ENCODE peak calls at places on chromosome 5, in nine cellular contexts. N is right lobe of liver, U is breast epithelium, X is tibial nerve, H is A549, D is uterus, B is H1, C is ovary, Z is vagina. G is an unnamed sample. For H3K4me1, the result is how much of the 10 kb centered on the place peaks cover.

GRCh38 chr5:16894236-16895057 is 41.6 kb downstream of the MYO10 start:
- DNase-seq in Z (no peak), H (peak), U (peak), D (no peak), B (no peak), C (no peak), N (no peak), X (no peak), G (no peak)

GRCh38 chr5:9838906-9839305 is 208.8 kb upstream of the TAS2R1 start:
- DNase-seq in N (no peak), H (no peak), B (no peak), Z (no peak), U (no peak), X (no peak), D (no peak), C (no peak), G (no peak)

GRCh38 chr5:82885657-82886389 is 191.4 kb downstream of the TMEM167A start:
- DNase-seq in U (no peak), N (no peak), X (no peak), Z (no peak), C (no peak), H (peak), D (no peak), B (no peak), G (no peak)

GRCh38 chr5:56278267-56278826 is 45.2 kb upstream of the ANKRD55 start:
- DNase-seq in N (no peak), H (no peak), X (no peak), C (no peak), U (no peak), B (no peak), Z (no peak), D (no peak), G (no peak)

GRCh38 chr5:62494772-62495171 is 82.2 kb downstream of the IPO11 start:
- DNase-seq in X (no peak), D (no peak), Z (no peak), C (no peak), U (no peak), B (no peak), N (no peak), H (no peak), G (no peak)

GRCh38 chr5:135645336-135645735 is 66.5 kb upstream of the CXCL14 start:
- DNase-seq in B (no peak), D (no peak), N (no peak), Z (no peak), X (peak), U (no peak), C (no peak), H (no peak), G (no peak)

GRCh38 chr5:54229041-54229780 is 81.2 kb downstream of the ARL15 start:
- DNase-seq in H (peak), D (peak), B (no peak), X (peak), U (peak), Z (no peak), N (peak), C (peak), G (peak)

GRCh38 chr5:181052526-181052927 is 12.5 kb downstream of the BTNL9 start:
- DNase-seq in D (no peak), C (peak), X (no peak), U (no peak), N (no peak), Z (no peak), B (no peak), H (no peak), G (no peak)

GRCh38 chr5:120538149-120538548 is 74.0 kb downstream of the PRR16 start:
- DNase-seq in X (no peak), B (no peak), N (no peak), D (no peak), H (no peak), Z (no peak), C (no peak), U (no peak), G (no peak)

GRCh38 chr5:39219433-39219832 is at the start of gene FYB1:
- DNase-seq in X (peak), D (peak), B (no peak), N (no peak), H (no peak), U (no peak), C (no peak), Z (no peak), G (peak)

GRCh38 chr5:54959673-54960418 is 25.5 kb downstream of the ESM1 start:
- DNase-seq in B (peak), D (no peak), H (no peak), C (no peak), U (no peak), N (no peak), X (no peak), Z (no peak), G (no peak)

GRCh38 chr5:96347502-96348292 is 85.4 kb downstream of the PCSK1 start:
- DNase-seq in N (no peak), U (no peak), D (no peak), H (no peak), C (no peak), X (no peak), Z (no peak), B (no peak), G (no peak)

GRCh38 chr5:21823588-21823987 is 1029.6 kb downstream of the CDH12 start:
- DNase-seq in D (no peak), H (no peak), B (no peak), X (no peak), Z (no peak), C (no peak), U (no peak), N (no peak), G (no peak)

GRCh38 chr5:103177543-103177942 is 57.4 kb downstream of the PPIP5K2 start:
- DNase-seq in D (no peak), B (no peak), Z (no peak), X (no peak), C (no peak), U (no peak), N (no peak), H (no peak), G (no peak)

GRCh38 chr5:19767987-19768386 is 220.0 kb downstream of the CDH18 start:
- DNase-seq in Z (no peak), N (no peak), B (no peak), X (no peak), C (no peak), U (no peak), H (no peak), D (no peak), G (no peak)

GRCh38 chr5:78907255-78907886 is 77.7 kb downstream of the ARSB start:
- DNase-seq in D (peak), B (no peak), U (no peak), H (no peak), X (peak), Z (no peak), N (no peak), C (peak), G (no peak)

GRCh38 chr5:123450641-123451421 is 27.6 kb upstream of the CEP120 start:
- DNase-seq in N (no peak), C (no peak), X (peak), B (no peak), H (no peak), Z (no peak), D (no peak), U (no peak), G (no peak)

GRCh38 chr5:165209101-165209727 is 1703.8 kb downstream of the MAT2B start:
- DNase-seq in B (no peak), D (no peak), C (no peak), U (no peak), N (no peak), Z (no peak), X (no peak), H (peak), G (no peak)

GRCh38 chr5:171269717-171270116 is 39.3 kb upstream of the TLX3 start:
- DNase-seq in X (no peak), H (no peak), U (no peak), N (no peak), D (no peak), Z (no peak), C (no peak), B (no peak), G (no peak)

GRCh38 chr5:141338538-141339306 is at the start of gene PCDHGA2:
- DNase-seq in D (no peak), U (no peak), H (peak), B (no peak), C (peak), N (no peak), X (peak), Z (no peak), G (no peak)

GRCh38 chr5:14956423-14957046 is 85.0 kb upstream of the ANKH start:
- DNase-seq in Z (no peak), C (no peak), H (no peak), X (no peak), B (no peak), N (no peak), U (no peak), D (no peak), G (no peak)

GRCh38 chr5:40223884-40224402 is 455.8 kb upstream of the PTGER4 start:
- DNase-seq in H (no peak), Z (no peak), N (no peak), X (no peak), U (no peak), C (no peak), D (no peak), B (no peak), G (no peak)

GRCh38 chr5:8848997-8849585 is 696.8 kb downstream of the SEMA5A start:
- DNase-seq in D (no peak), C (no peak), H (no peak), N (no peak), U (no peak), Z (no peak), B (no peak), X (no peak), G (no peak)

GRCh38 chr5:55540024-55540423 is 5.3 kb upstream of the PLPP1 start:
- DNase-seq in B (no peak), C (no peak), N (no peak), X (no peak), D (no peak), Z (no peak), H (no peak), U (no peak), G (no peak)

GRCh38 chr5:151037561-151038291 is 17.3 kb downstream of the GPX3 start:
- DNase-seq in C (peak), X (peak), N (peak), H (no peak), B (no peak), U (no peak), D (peak), Z (no peak), G (peak)

GRCh38 chr5:127203818-127204217 is 86.8 kb upstream of the MEGF10 start:
- DNase-seq in C (no peak), Z (no peak), N (no peak), X (no peak), D (no peak), U (no peak), H (no peak), B (no peak), G (no peak)

GRCh38 chr5:74233091-74233490 is 407.4 kb downstream of the ENC1 start:
- DNase-seq in D (no peak), H (no peak), U (no peak), X (no peak), C (no peak), N (no peak), Z (no peak), B (no peak), G (no peak)

DNA sequence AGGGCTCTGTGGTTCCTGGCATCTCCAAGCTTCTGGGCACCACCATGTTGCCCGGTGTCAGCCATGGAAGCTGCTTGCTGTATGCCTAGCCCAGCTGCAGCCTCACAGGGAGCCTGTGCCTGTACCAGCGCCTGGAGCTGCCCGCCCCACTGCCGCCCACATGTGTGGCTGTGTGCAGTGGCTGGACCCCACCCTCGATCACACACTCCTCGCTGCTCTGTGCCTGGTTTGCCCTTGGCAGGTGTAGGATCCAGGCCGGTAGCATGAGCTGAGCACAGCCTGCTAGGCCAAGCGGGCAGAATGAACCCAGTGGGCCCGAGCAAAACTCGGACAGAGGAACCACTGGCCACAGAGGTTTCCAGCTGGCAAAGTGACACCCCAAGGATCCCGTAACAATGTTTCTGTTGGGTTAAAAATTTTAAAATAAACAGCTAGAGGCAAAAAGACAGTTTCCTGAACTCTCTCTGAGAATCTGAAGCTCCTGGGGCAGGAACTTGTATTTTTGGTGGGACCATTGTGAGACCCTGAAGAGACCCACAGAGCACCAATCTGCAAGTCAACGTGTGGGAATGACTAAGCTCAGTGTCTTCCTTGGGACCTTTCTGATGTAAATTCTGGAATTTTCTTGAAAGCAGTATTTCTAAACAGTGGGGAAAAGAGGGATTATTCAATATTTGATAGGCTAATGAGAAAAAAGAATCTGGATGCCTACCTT is 73.1 kb upstream of the CCDC112 start:
- DNase-seq in U (no peak), N (no peak), B (no peak), X (no peak), H (no peak), C (no peak), D (no peak), Z (no peak), G (no peak)
- H3K4me3 ChIP-seq in U (no peak), N (no peak), B (no peak), X (no peak), H (no peak), C (no peak), D (no peak), Z (no peak), G (no peak)

DNA sequence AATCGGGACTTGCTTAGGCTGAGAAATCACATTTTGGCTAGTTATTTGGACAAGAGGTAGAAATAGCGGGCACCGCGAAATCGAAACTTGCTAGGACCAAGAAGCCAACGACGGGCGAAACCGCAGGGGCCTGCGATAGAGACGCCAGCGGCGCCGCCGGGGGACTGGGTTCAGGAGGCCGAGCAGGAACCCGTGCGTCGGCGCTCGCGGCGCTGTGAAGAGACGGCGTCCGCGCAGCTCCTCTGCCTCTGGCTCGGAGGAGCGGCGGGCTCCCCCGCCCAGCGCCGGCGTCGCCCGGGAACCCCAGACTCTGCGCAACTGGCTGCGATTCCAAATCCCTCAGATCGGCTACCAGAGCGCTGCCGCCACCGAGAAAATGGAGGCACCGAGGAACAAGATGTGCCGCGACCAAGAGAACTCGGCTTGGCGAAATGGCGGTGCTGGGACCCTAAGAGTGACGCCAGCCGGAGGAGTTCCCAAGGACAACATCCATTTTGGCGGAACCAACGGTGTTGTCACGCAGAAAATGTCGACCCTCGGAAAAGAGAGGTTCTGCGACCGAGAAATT is 26.2 kb upstream of the ANXA2R start:
- DNase-seq in D (peak), C (peak), N (peak), Z (no peak), X (peak), H (no peak), B (no peak), U (peak), G (peak)
- TF ChIP-seq POLR2A in D (peak), C (no peak), N (peak), Z (no peak), X (no peak), H (peak), B (peak), U (no peak), G (peak)

GRCh38 chr5:158839638-158840037 is 260.1 kb downstream of the EBF1 start:
- DNase-seq in C (no peak), X (no peak), N (no peak), U (no peak), H (no peak), Z (no peak), B (no peak), D (no peak), G (no peak)
- H3K4me1 ChIP-seq in C (under half), X (under half), N (under half), U (under half), H (under half), Z (under half), B (under half), D (under half), G (under half)

GRCh38 chr5:68088302-68088701 is 127.3 kb upstream of the PIK3R1 start:
- DNase-seq in N (no peak), D (no peak), B (no peak), U (no peak), H (no peak), C (no peak), X (no peak), Z (no peak), G (no peak)
- H3K4me3 ChIP-seq in N (no peak), D (no peak), B (no peak), U (no peak), H (no peak), C (no peak), X (no peak), Z (no peak), G (no peak)

DNA sequence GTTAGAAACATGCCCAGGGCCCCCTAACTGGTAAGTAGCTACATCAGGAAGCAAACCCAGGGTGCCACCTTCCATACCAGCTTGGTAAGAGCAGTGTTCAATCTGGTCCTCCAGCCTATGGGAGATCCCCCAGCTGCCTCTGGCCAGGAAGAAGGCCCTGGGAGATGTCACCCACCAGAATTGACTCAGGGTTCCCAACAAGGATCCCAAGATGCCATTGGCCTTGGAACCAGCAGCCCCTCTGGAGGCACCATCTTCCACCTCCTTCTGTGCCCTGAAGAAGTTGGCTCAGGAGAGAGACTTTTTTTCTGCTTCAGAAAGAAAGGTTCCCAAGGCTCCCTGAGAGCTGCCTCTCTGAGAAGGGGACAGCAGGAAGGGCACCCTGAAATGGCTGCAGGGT is 56.6 kb upstream of the IL17B start:
- DNase-seq in B (no peak), U (no peak), H (no peak), Z (no peak), X (no peak), C (no peak), N (no peak), D (no peak), G (no peak)
- TF ChIP-seq POLR2A in B (no peak), U (no peak), H (no peak), Z (no peak), X (no peak), C (no peak), N (no peak), D (no peak), G (no peak)

GRCh38 chr5:154364845-154365244 is 81.0 kb upstream of the SAP30L start:
- DNase-seq in X (no peak), Z (no peak), H (no peak), N (no peak), D (no peak), U (no peak), B (no peak), C (no peak), G (no peak)
- H3K4me1 ChIP-seq in X (under half), Z (under half), H (half or more), N (under half), D (under half), U (under half), B (under half), C (under half), G (under half)

GRCh38 chr5:156913719-156914370 is 49.2 kb downstream of the TIMD4 start:
- DNase-seq in U (no peak), B (peak), C (no peak), H (no peak), Z (no peak), N (no peak), X (no peak), D (no peak), G (no peak)
- H3K4me3 ChIP-seq in U (no peak), B (no peak), C (no peak), H (no peak), Z (no peak), N (no peak), X (no peak), D (no peak), G (no peak)

GRCh38 chr5:59598547-59598874 is 295.0 kb downstream of the PDE4D start:
- DNase-seq in X (no peak), U (no peak), B (no peak), N (no peak), D (no peak), C (no peak), Z (no peak), H (no peak), G (no peak)
- TF ChIP-seq POLR2A in X (no peak), U (no peak), B (no peak), N (no peak), D (no peak), C (no peak), Z (no peak), H (no peak), G (no peak)

GRCh38 chr5:142358648-142359047 is 33.8 kb upstream of the SPRY4 start:
- DNase-seq in H (no peak), B (no peak), C (no peak), U (no peak), X (no peak), D (no peak), Z (no peak), N (no peak), G (no peak)
- H3K4me1 ChIP-seq in H (under half), B (under half), C (under half), U (under half), X (under half), D (under half), Z (under half), N (under half), G (under half)